ENCODE peak calls at places on chromosomes 2 and 18, in six cellular contexts. P is CD4-positive, alpha-beta memory T cell; G is effector memory CD4-positive, alpha-beta T cell; A is RWPE1; J is lower lobe of right lung; R is neural progenitor cell. H is an unnamed sample.

GRCh38 chr2:201232125-201232815 is 28.1 kb upstream of the CASP8 start:
- DNase-seq in A (peak), G (peak), R (peak), P (peak), J (peak), H (peak)

GRCh38 chr2:6471419-6471818 is 394.3 kb downstream of the CMPK2 start:
- DNase-seq in G (no peak), J (no peak), R (no peak), A (no peak), P (no peak), H (no peak)

GRCh38 chr2:62662548-62662947 is 43.0 kb upstream of the EHBP1 start:
- DNase-seq in J (no peak), A (no peak), P (no peak), R (no peak), G (no peak), H (no peak)

GRCh38 chr2:10750610-10751009 is 29.2 kb downstream of the ATP6V1C2 start:
- DNase-seq in R (no peak), J (no peak), P (no peak), A (no peak), G (no peak), H (no peak)

GRCh38 chr2:183840061-183840584 is 715.9 kb downstream of the NUP35 start:
- DNase-seq in P (no peak), J (no peak), A (no peak), R (no peak), G (no peak), H (no peak)

GRCh38 chr2:220147590-220147989 is 520.2 kb downstream of the SLC4A3 start:
- DNase-seq in G (no peak), J (no peak), A (no peak), P (no peak), R (no peak), H (no peak)

GRCh38 chr18:32139835-32140283 is 48.2 kb downstream of the RNF138 start:
- DNase-seq in P (no peak), A (no peak), J (no peak), G (no peak), R (no peak), H (no peak)

GRCh38 chr2:134457765-134458202 is 203.9 kb downstream of the MGAT5 start:
- DNase-seq in R (no peak), J (peak), P (no peak), G (no peak), A (no peak), H (no peak)

GRCh38 chr2:152804687-152805408 is 86.4 kb downstream of the ARL6IP6 start:
- DNase-seq in J (no peak), A (no peak), P (no peak), G (no peak), R (no peak), H (no peak)

GRCh38 chr2:157182834-157183396 is 74.6 kb upstream of the GALNT5 start:
- DNase-seq in P (peak), J (no peak), R (no peak), G (no peak), A (peak), H (no peak)

DNA sequence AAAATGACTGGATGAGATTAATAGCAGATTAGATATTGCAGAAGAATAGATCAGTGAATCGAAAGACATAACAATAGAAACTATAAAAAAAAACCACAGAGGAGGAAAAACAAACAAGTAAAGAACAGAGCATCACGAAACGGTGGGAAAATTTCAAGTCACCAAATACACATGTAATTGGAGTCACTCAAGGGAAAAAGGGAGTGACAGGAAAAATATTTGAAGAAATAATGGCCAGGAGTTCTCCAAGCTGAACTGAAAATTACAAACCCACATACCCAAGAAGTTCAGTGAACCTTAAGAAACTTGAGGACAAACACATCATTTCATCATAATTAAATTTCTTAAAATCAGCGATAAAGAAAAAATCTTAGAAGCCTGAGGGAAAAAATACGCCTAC is 11.0 kb upstream of the IL1R1 start:
- DNase-seq in P (no peak), J (no peak), G (no peak), A (no peak), R (no peak), H (no peak)
- H3K27ac ChIP-seq in P (no peak), J (no peak), G (no peak), A (no peak), R (no peak), H (no peak)

GRCh38 chr2:126655500-126656310 is at the start of gene GYPC:
- DNase-seq in A (no peak), J (peak), P (peak), G (peak), R (peak), H (no peak)

GRCh38 chr2:126657146-126657635 is 1.2 kb downstream of the GYPC start:
- DNase-seq in A (no peak), P (peak), J (peak), R (peak), G (peak), H (no peak)

GRCh38 chr2:126655066-126655465 is 892 bp upstream of the GYPC start:
- DNase-seq in J (no peak), R (peak), G (no peak), P (no peak), A (no peak), H (no peak)

GRCh38 chr2:126657636-126658315 is 1.8 kb downstream of the GYPC start:
- DNase-seq in P (peak), A (peak), G (peak), J (peak), R (peak), H (no peak)

GRCh38 chr2:126656311-126657145 is 570 bp downstream of the GYPC start:
- DNase-seq in R (peak), G (no peak), A (no peak), J (peak), P (peak), H (peak)
- H3K27ac ChIP-seq in R (no peak), G (peak), A (no peak), J (peak), P (peak), H (peak)

DNA sequence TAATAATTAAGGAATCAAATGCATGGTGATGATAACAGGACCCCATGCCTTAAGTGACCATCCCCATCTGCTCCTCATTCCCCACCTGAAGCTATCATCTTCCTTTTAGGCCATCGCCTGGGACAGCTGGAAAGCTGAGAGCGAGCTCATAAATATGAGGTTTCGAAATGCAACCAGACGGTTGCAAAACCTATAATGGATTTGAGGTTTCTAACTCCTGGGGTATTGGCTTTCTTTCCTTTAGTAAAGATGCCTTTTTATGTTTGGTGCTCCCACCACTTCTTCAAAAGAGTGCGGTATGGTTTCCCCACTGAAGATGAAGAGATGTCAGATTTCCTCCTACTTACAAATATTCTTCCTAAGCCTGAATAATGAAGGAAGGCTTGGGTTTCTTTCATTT is 1589.5 kb upstream of the PIK3C3 start:
- DNase-seq in A (no peak), P (no peak), J (no peak), G (no peak), R (no peak), H (no peak)
- H3K27ac ChIP-seq in A (no peak), P (no peak), J (no peak), G (no peak), R (no peak), H (no peak)

DNA sequence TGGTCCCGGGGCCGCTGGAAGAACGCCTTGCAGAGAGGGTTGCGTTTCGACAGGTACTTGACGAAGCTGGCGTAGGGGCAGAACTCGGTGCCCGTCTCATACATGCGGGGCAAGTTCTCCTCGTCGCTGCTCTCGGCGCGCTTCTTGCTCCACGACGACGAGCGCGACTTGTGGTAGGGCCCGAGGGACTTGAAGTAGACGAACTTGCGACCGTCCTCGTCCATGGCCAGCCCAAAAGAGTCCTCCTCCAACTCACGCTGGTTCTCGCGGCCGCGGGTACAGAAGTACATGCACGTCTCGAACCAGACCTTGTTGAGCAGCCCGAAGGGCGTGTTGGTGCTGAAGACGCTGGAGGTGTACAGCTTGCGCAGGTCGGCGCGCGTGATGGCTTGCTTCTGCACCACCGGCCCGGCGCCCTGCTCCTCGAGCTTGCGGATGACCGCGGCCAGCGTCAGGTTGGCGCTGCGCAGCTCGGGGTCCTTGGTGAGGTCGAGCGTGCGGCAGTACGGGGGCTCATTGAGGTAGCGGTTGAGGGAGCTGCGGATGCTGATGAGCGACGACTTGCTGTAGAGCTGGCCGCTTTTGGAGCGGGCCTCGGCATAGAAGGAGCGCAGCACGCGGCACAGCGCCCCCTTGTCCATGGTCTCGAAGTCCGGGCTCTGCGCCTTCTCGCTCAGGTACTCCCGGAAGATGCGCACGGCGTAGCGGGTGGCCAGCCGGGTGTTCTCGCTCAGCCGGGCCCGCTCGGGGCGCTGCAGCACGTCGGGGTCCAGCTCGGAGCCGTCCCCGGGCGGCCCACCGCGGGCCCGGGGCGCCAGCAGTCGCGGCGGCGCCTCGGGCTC is 830 bp downstream of the KCTD1 start:
- DNase-seq in R (peak), J (peak), A (peak), P (peak), G (peak), H (peak)
- H3K27ac ChIP-seq in R (no peak), J (no peak), A (peak), P (no peak), G (no peak), H (peak)

DNA sequence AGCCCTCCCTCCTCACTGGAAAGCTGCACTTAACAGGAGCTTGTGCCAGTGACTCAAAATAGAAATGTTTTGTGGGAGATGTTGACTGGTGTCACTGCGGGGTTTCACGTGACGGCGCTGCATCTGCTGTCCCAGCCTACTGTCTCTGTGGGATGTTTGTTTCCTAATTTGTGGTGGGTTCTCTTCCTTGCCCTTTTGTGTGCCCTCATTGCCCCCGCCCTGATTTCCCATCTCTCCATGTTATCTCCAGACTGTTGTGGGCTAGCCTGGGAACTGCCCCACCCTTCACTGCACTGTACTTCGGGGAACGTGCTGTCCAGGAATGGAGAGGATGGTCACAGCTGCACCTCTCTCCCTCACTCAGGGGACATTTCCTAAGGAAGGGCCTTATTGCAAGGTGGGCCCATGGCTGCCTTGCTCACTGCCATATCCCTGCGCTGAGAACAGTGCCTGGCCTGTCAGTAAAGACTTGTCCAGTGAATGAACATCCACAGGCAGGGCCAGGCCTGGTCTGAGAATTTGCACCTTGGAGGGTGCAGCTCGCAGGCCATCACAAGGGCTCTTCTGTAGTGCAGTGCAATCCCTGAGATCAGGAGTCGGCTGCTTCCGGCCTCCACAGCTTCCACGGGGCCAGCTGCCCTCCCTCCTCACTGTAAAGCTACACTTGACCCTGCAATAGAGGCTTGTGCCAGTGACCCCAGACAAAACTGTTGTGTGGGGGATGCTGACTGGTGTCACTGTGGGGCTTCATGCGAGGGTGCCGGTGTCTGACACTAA is 18.1 kb downstream of the ZAP70 start:
- DNase-seq in P (no peak), J (no peak), G (no peak), A (no peak), R (no peak), H (no peak)
- H3K27ac ChIP-seq in P (no peak), J (no peak), G (no peak), A (no peak), R (no peak), H (no peak)

GRCh38 chr2:190202018-190202417 is 117.6 kb downstream of the HIBCH start:
- DNase-seq in R (no peak), A (no peak), P (no peak), G (no peak), J (no peak), H (no peak)
- H3K27ac ChIP-seq in R (no peak), A (no peak), P (no peak), G (no peak), J (no peak), H (no peak)

DNA sequence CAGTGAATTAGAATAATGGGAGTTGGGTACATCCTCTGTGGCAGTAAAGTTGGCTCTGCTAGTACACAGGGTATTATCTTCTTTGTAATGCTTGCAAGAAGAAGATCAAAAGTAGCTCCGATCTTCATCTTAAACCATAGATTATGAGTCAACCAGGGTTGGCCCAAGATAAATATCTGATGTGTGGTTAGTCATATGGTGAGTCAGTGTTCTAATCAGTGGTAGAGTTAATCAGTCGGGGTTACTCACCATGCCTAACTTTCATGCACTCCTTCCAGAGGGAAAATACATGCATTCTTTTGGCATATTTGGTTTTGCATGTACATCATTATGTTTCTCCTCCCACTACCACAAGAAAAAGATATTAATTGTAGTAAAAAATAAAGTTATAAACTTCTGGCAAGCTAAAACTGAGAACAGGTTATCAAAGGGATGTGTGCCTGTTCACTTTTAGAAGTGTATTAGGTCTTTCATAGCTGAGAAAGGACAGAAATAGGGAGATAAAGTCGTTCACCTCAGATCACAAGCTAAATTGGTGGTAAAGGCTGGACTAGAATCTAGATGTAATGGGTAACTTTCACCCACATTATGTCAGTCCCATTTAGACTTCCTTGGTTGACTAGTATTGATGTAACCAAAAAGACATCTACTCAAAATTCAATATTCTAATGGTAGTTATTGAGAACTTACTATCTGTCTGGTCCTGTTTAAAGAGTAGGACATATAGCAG is 684.4 kb downstream of the IRS1 start:
- DNase-seq in J (no peak), R (no peak), P (no peak), G (no peak), A (peak), H (no peak)
- H3K27ac ChIP-seq in J (no peak), R (no peak), P (no peak), G (no peak), A (no peak), H (no peak)

GRCh38 chr2:158458617-158458920 is 1.8 kb downstream of the PKP4 start:
- DNase-seq in A (no peak), J (no peak), R (no peak), P (no peak), G (no peak), H (no peak)
- H3K27ac ChIP-seq in A (peak), J (peak), R (peak), P (no peak), G (no peak), H (peak)